ENCODE peak calls at places on chromosomes 16 and 17, in eight cellular contexts. One of them, this sample, is unnamed.

GRCh38 chr17:83181991-83182619 is 102.7 kb downstream of the METRNL start:
- ATAC-seq in lung: no peak
- ATAC-seq in T-cell: no peak
- ATAC-seq in CD8-positive, alpha-beta T cell: no peak
- ATAC-seq in T-helper 17 cell: no peak
- ATAC-seq in left cardiac atrium: no peak
- ATAC-seq in WTC11: no peak
- ATAC-seq in right cardiac atrium: no peak
- ATAC-seq in this sample: no peak

GRCh38 chr16:57736419-57737281 is 1.1 kb downstream of the KATNB1 start:
- ATAC-seq in lung: no peak
- ATAC-seq in T-cell: no peak
- ATAC-seq in CD8-positive, alpha-beta T cell: no peak
- ATAC-seq in T-helper 17 cell: no peak
- ATAC-seq in left cardiac atrium: no peak
- ATAC-seq in WTC11: peak; percentile 5
- ATAC-seq in right cardiac atrium: peak; percentile 7
- ATAC-seq in this sample: no peak

GRCh38 chr17:17626840-17627239 is 35.3 kb upstream of the PEMT start:
- ATAC-seq in lung: no peak
- ATAC-seq in T-cell: no peak
- ATAC-seq in CD8-positive, alpha-beta T cell: no peak
- ATAC-seq in T-helper 17 cell: no peak
- ATAC-seq in left cardiac atrium: no peak
- ATAC-seq in WTC11: no peak
- ATAC-seq in right cardiac atrium: no peak
- ATAC-seq in this sample: no peak

GRCh38 chr16:30437511-30438046 is 7.7 kb upstream of the DCTPP1 start:
- ATAC-seq in lung: no peak
- ATAC-seq in T-cell: no peak
- ATAC-seq in CD8-positive, alpha-beta T cell: no peak
- ATAC-seq in T-helper 17 cell: no peak
- ATAC-seq in left cardiac atrium: no peak
- ATAC-seq in WTC11: no peak
- ATAC-seq in right cardiac atrium: no peak
- ATAC-seq in this sample: no peak

GRCh38 chr16:2935418-2935817 is 23.7 kb downstream of the FLYWCH1 start:
- ATAC-seq in lung: no peak
- ATAC-seq in T-cell: no peak
- ATAC-seq in CD8-positive, alpha-beta T cell: no peak
- ATAC-seq in T-helper 17 cell: no peak
- ATAC-seq in left cardiac atrium: no peak
- ATAC-seq in WTC11: no peak
- ATAC-seq in right cardiac atrium: no peak
- ATAC-seq in this sample: no peak

GRCh38 chr17:57021226-57021940 is 43.5 kb downstream of the SCPEP1 start:
- ATAC-seq in lung: peak; percentile 81
- ATAC-seq in T-cell: no peak
- ATAC-seq in CD8-positive, alpha-beta T cell: no peak
- ATAC-seq in T-helper 17 cell: no peak
- ATAC-seq in left cardiac atrium: no peak
- ATAC-seq in WTC11: no peak
- ATAC-seq in right cardiac atrium: no peak
- ATAC-seq in this sample: no peak

GRCh38 chr16:27838536-27839175 is 224.9 kb downstream of the GSG1L start:
- ATAC-seq in lung: no peak
- ATAC-seq in T-cell: no peak
- ATAC-seq in CD8-positive, alpha-beta T cell: no peak
- ATAC-seq in T-helper 17 cell: no peak
- ATAC-seq in left cardiac atrium: no peak
- ATAC-seq in WTC11: no peak
- ATAC-seq in right cardiac atrium: no peak
- ATAC-seq in this sample: no peak

GRCh38 chr16:22318690-22319358 is 21.6 kb downstream of the POLR3E start:
- ATAC-seq in lung: no peak
- ATAC-seq in T-cell: peak; percentile 17
- ATAC-seq in CD8-positive, alpha-beta T cell: peak; percentile 41
- ATAC-seq in T-helper 17 cell: peak; percentile 35
- ATAC-seq in left cardiac atrium: no peak
- ATAC-seq in WTC11: peak; percentile 59
- ATAC-seq in right cardiac atrium: no peak
- ATAC-seq in this sample: no peak

GRCh38 chr17:4987767-4988083 is 250 bp upstream of the CAMTA2 start:
- ATAC-seq in lung: no peak
- ATAC-seq in T-cell: no peak
- ATAC-seq in CD8-positive, alpha-beta T cell: peak; percentile 27
- ATAC-seq in T-helper 17 cell: peak; percentile 14
- ATAC-seq in left cardiac atrium: no peak
- ATAC-seq in WTC11: no peak
- ATAC-seq in right cardiac atrium: no peak
- ATAC-seq in this sample: no peak